ENCODE peak calls at places on chromosomes 6 and 20, in seven cellular contexts. F is neuronal stem cell; M is GM23248; O is uterus; B is cardiac muscle cell; C is adrenal gland; L is CD8-positive, alpha-beta memory T cell. D is an unnamed sample.

GRCh38 chr20:39916236-39916635 is 772.8 kb downstream of the MAFB start:
- DNase-seq in L (no peak), O (no peak), F (no peak), B (no peak), C (no peak), M (no peak), D (no peak)

GRCh38 chr20:48846516-48847492 is 19.0 kb upstream of the PREX1 start:
- DNase-seq in M (no peak), L (no peak), F (no peak), O (no peak), C (no peak), B (peak), D (no peak)

GRCh38 chr6:70241991-70242420 is 60.9 kb downstream of the COL9A1 start:
- DNase-seq in L (no peak), B (no peak), M (no peak), C (no peak), O (no peak), F (no peak), D (no peak)

GRCh38 chr6:83151114-83151513 is 42.0 kb downstream of the PGM3 start:
- DNase-seq in C (no peak), M (no peak), O (no peak), F (no peak), L (no peak), B (no peak), D (no peak)

GRCh38 chr6:47603995-47604394 is 94.4 kb upstream of the ADGRF4 start:
- DNase-seq in L (no peak), B (no peak), O (no peak), F (no peak), M (peak), C (no peak), D (no peak)

GRCh38 chr6:106064103-106064502 is 22.0 kb upstream of the PRDM1 start:
- DNase-seq in B (peak), O (no peak), C (no peak), L (no peak), F (no peak), M (peak), D (no peak)

GRCh38 chr6:30500421-30501069 is 11.2 kb downstream of the HLA-E start:
- DNase-seq in F (no peak), B (no peak), C (no peak), L (no peak), M (peak), O (no peak), D (no peak)

GRCh38 chr6:161439093-161439492 is 165.2 kb upstream of the AGPAT4 start:
- DNase-seq in M (peak), C (peak), O (peak), L (no peak), B (no peak), F (no peak), D (peak)

GRCh38 chr6:76707630-76708029 is 635.2 kb upstream of the IMPG1 start:
- DNase-seq in L (no peak), O (no peak), B (no peak), F (no peak), C (no peak), M (no peak), D (no peak)

GRCh38 chr20:48760403-48760889 is 67.4 kb downstream of the PREX1 start:
- DNase-seq in L (peak), C (no peak), M (peak), F (no peak), O (no peak), B (no peak), D (no peak)

DNA sequence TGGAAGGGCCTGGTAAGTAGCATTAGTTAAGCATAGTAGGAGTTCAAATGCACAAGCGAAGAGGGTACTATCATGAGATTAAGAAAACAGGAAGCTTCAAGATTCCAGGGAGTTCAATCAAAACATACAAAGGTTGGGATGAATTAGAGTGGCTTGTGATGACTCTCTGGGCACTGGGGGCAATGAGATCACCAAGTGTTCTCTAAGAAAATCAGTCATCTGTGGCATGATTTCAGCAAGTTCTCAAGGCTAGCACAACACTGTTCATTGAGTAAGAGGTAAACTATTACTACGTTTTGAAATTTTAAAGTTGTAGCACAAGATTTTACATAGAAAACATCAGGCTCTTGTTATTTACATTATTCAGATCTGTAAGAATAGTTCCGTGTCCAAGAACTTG is 139.7 kb upstream of the FLRT3 start:
- DNase-seq in F (no peak), M (peak), B (no peak), L (no peak), O (no peak), C (no peak), D (no peak)
- H3K27ac ChIP-seq in F (no peak), M (peak), B (no peak), L (no peak), O (no peak), C (no peak), D (no peak)

DNA sequence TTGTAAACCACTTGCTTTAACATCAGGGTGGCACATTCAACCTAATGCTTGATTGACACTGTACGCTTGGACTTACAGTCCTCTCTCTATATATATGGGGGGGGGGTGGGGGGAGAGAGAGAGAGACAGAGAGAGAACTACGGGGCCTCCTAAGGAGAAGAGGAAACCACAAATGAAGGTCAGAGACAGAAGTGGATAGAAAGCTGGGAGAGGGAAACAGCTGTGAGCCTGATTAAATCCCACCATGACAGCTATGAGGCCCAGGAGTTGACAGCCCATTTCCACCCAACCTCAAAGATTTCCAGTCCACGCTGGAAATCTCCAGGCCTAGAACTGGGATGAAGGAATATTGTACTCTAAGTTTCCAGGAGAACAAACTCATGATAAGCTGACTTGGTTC is 14.7 kb upstream of the BTN1A1 start:
- DNase-seq in F (no peak), M (no peak), B (no peak), C (no peak), L (no peak), O (no peak), D (no peak)
- H3K4me3 ChIP-seq in F (no peak), M (no peak), B (no peak), C (no peak), L (no peak), O (no peak), D (no peak)

GRCh38 chr6:42363906-42364859 is 87.5 kb downstream of the TRERF1 start:
- DNase-seq in L (no peak), M (no peak), F (no peak), O (no peak), B (peak), C (peak), D (no peak)

GRCh38 chr6:42366011-42366705 is 85.6 kb downstream of the TRERF1 start:
- DNase-seq in L (no peak), C (no peak), M (no peak), F (no peak), B (no peak), O (no peak), D (no peak)

GRCh38 chr6:42367353-42368011 is 84.2 kb downstream of the TRERF1 start:
- DNase-seq in L (no peak), F (no peak), C (no peak), O (no peak), B (no peak), M (no peak), D (no peak)

GRCh38 chr6:42366999-42367352 is 84.8 kb downstream of the TRERF1 start:
- DNase-seq in O (no peak), M (no peak), L (no peak), F (no peak), C (no peak), B (no peak), D (no peak)

DNA sequence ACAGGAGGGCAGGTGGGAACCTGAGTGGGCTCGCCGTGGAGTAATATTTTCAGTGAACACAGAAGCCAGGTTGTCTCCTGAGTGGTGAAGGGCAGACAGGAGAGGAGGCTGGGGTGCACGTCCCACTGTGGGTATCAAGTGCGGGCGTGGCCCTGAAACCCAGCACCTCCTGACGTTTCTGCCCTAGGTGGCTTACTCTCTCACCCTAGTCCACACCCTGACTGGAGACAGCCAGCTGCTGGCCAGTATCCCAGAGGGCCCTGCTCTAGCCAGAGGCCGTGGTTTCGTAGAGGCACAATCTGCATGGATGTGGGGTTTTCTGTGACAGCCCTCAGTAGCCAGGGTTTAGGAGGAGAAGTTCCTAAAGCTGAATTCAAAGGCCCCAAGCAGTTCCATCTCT is 86.7 kb downstream of the TRERF1 start:
- DNase-seq in F (no peak), M (peak), L (no peak), O (no peak), C (no peak), B (no peak), D (no peak)
- H3K27ac ChIP-seq in F (no peak), M (no peak), L (no peak), O (no peak), C (peak), B (peak), D (no peak)

DNA sequence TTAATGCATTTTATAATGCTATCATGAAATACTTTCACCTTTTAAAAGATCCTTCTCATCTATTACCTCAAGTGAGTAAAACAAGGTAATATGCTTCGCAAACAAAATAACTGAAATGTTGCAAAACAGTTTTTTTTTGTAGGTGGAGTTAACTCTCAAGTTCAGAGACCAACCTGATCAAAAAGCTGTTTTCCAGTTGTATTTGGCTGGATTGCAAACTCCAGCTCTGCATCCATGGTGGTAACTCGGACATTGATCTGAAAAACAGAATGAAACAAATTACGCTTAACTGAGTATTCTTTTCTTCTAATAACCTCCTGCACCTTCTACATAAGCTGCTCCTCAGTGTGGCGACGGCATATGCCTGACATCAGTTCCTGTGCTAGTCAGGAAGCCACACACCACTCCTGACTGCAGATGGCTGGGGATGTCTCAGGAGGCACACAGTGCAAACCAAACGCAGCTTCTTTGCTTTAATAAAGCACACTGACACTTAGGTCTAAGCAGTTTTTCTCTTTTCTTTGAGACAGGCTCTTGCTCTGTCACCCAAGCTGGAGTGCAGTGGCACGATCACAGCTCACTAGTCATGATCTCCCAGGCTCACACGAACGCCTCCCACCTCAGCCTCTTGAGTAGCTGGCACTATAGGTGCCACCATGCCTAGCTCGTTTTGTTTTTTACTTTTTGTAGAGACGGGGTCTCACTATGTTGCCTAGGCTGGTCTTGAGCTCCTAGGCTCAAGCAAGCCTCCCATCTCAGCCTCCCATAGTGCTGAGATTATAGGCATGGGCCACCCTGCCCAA is 29.9 kb downstream of the EZR start:
- DNase-seq in B (no peak), F (no peak), O (no peak), L (peak), C (peak), M (no peak), D (no peak)
- H3K4me3 ChIP-seq in B (no peak), F (no peak), O (no peak), L (peak), C (no peak), M (no peak), D (no peak)

GRCh38 chr6:34511923-34512737 is 44.0 kb downstream of the SPDEF start:
- DNase-seq in O (no peak), F (no peak), L (no peak), C (no peak), B (no peak), M (no peak), D (no peak)
- H3K27ac ChIP-seq in O (no peak), F (no peak), L (no peak), C (no peak), B (no peak), M (no peak), D (no peak)

D was measured in tibial nerve.